ENCODE peak calls at places on chromosomes 1 and 21, in five cellular contexts. P is ecto neural progenitor cell, J is GM13977, T is occipital lobe, K is astrocyte of the spinal cord. U is an unnamed sample.

GRCh38 chr1:227120827-227121226 is 180.7 kb downstream of the COQ8A start:
- DNase-seq in K (no peak), P (no peak), T (no peak), J (no peak), U (no peak)

GRCh38 chr1:234841710-234842231 is 231.8 kb upstream of the IRF2BP2 start:
- DNase-seq in J (peak), P (no peak), T (no peak), K (no peak), U (peak)

GRCh38 chr1:203686091-203686632 is 59.5 kb downstream of the ATP2B4 start:
- DNase-seq in T (no peak), P (no peak), J (no peak), K (peak), U (no peak)

GRCh38 chr1:10901091-10901893 is 104.8 kb upstream of the CASZ1 start:
- DNase-seq in P (no peak), T (no peak), K (no peak), J (no peak), U (no peak)

GRCh38 chr21:45414396-45415187 is 9.6 kb downstream of the COL18A1 start:
- DNase-seq in T (no peak), K (no peak), P (no peak), J (no peak), U (no peak)

GRCh38 chr1:40984066-40984465 is 4.6 kb downstream of the CTPS1 start:
- DNase-seq in K (peak), T (no peak), P (no peak), J (no peak), U (no peak)

GRCh38 chr1:91622586-91622985 is 121.9 kb downstream of the CDC7 start:
- DNase-seq in P (no peak), T (peak), J (no peak), K (peak), U (no peak)

GRCh38 chr1:52056110-52056936 is at the start of gene BTF3L4:
- DNase-seq in J (peak), P (peak), T (peak), K (peak), U (peak)

GRCh38 chr1:154629160-154630073 is 21.4 kb upstream of the ADAR start:
- DNase-seq in P (no peak), J (no peak), K (no peak), T (no peak), U (no peak)

GRCh38 chr1:229217716-229218115 is 53.2 kb upstream of the RAB4A start:
- DNase-seq in T (no peak), K (no peak), P (no peak), J (no peak), U (no peak)

GRCh38 chr1:164640673-164641352 is 81.8 kb downstream of the PBX1 start:
- DNase-seq in J (no peak), T (no peak), K (no peak), P (no peak), U (no peak)

GRCh38 chr1:221712776-221713431 is 29.0 kb downstream of the DUSP10 start:
- DNase-seq in J (peak), K (no peak), P (no peak), T (no peak), U (peak)

GRCh38 chr1:54053745-54054437 is 483 bp downstream of the TCEANC2 start:
- DNase-seq in T (no peak), J (no peak), K (peak), P (no peak), U (peak)

GRCh38 chr1:118788372-118788955 is 199.7 kb downstream of the TBX15 start:
- DNase-seq in P (no peak), J (no peak), K (peak), T (no peak), U (no peak)